ENCODE peak calls at places on chromosomes 3 and 15, in four cellular contexts. One of them, this sample, is unnamed.

GRCh38 chr3:186901135-186901734 is 29.1 kb upstream of the ST6GAL1 start:
- DNase-seq in esophagus squamous epithelium: no peak
- DNase-seq in HFFc6: no peak
- DNase-seq in endothelial cell of umbilical vein: peak
- DNase-seq in this sample: peak

GRCh38 chr3:32414527-32415202 is 23.0 kb downstream of the CMTM7 start:
- DNase-seq in esophagus squamous epithelium: no peak
- DNase-seq in HFFc6: no peak
- DNase-seq in endothelial cell of umbilical vein: peak
- DNase-seq in this sample: peak

GRCh38 chr3:152146461-152146860 is 122.3 kb upstream of the MBNL1 start:
- DNase-seq in HFFc6: no peak
- DNase-seq in endothelial cell of umbilical vein: no peak
- DNase-seq in esophagus squamous epithelium: no peak
- DNase-seq in this sample: no peak

GRCh38 chr3:45135959-45136358 is 10.2 kb downstream of the CDCP1 start:
- DNase-seq in HFFc6: no peak
- DNase-seq in esophagus squamous epithelium: no peak
- DNase-seq in endothelial cell of umbilical vein: no peak
- DNase-seq in this sample: no peak

GRCh38 chr3:100063929-100064461 is 50.3 kb downstream of the FILIP1L start:
- DNase-seq in esophagus squamous epithelium: no peak
- DNase-seq in endothelial cell of umbilical vein: no peak
- DNase-seq in HFFc6: peak
- DNase-seq in this sample: no peak

GRCh38 chr3:106010829-106011228 is 142.0 kb upstream of the CBLB start:
- DNase-seq in endothelial cell of umbilical vein: no peak
- DNase-seq in esophagus squamous epithelium: no peak
- DNase-seq in HFFc6: no peak
- DNase-seq in this sample: no peak

GRCh38 chr15:92902723-92903587 is 2.8 kb downstream of the CHD2 start:
- DNase-seq in endothelial cell of umbilical vein: peak
- DNase-seq in HFFc6: no peak
- DNase-seq in esophagus squamous epithelium: no peak
- DNase-seq in this sample: no peak

GRCh38 chr15:29139540-29140459 is 129.8 kb downstream of the NSMCE3 start:
- DNase-seq in esophagus squamous epithelium: no peak
- DNase-seq in endothelial cell of umbilical vein: peak
- DNase-seq in HFFc6: no peak
- DNase-seq in this sample: peak

GRCh38 chr3:148175215-148175614 is 522.5 kb upstream of the AGTR1 start:
- DNase-seq in HFFc6: no peak
- DNase-seq in esophagus squamous epithelium: no peak
- DNase-seq in endothelial cell of umbilical vein: no peak
- DNase-seq in this sample: no peak

GRCh38 chr3:86837871-86838270 is 153.1 kb downstream of the VGLL3 start:
- DNase-seq in HFFc6: no peak
- DNase-seq in esophagus squamous epithelium: no peak
- DNase-seq in endothelial cell of umbilical vein: no peak
- DNase-seq in this sample: no peak

GRCh38 chr15:48507416-48508065 is 138.0 kb downstream of the FBN1 start:
- DNase-seq in esophagus squamous epithelium: no peak
- DNase-seq in HFFc6: peak
- DNase-seq in endothelial cell of umbilical vein: peak
- DNase-seq in this sample: peak

GRCh38 chr3:161177996-161178395 is 43.1 kb upstream of the NMD3 start:
- DNase-seq in HFFc6: no peak
- DNase-seq in esophagus squamous epithelium: no peak
- DNase-seq in endothelial cell of umbilical vein: no peak
- DNase-seq in this sample: peak

GRCh38 chr15:83556754-83557153 is 97.2 kb upstream of the ADAMTSL3 start:
- DNase-seq in esophagus squamous epithelium: no peak
- DNase-seq in endothelial cell of umbilical vein: no peak
- DNase-seq in HFFc6: no peak
- DNase-seq in this sample: no peak

GRCh38 chr3:194165619-194166018 is 29.7 kb downstream of the HES1 start:
- DNase-seq in HFFc6: no peak
- DNase-seq in endothelial cell of umbilical vein: no peak
- DNase-seq in esophagus squamous epithelium: no peak
- DNase-seq in this sample: no peak

GRCh38 chr15:100291106-100291505 is 50.7 kb downstream of the ADAMTS17 start:
- DNase-seq in endothelial cell of umbilical vein: no peak
- DNase-seq in esophagus squamous epithelium: no peak
- DNase-seq in HFFc6: peak
- DNase-seq in this sample: no peak

GRCh38 chr3:69368129-69368741 is 17.7 kb downstream of the FRMD4B start:
- DNase-seq in endothelial cell of umbilical vein: peak
- DNase-seq in HFFc6: no peak
- DNase-seq in esophagus squamous epithelium: no peak
- DNase-seq in this sample: peak

GRCh38 chr3:125357032-125357658 is 18.0 kb downstream of the ZNF148 start:
- DNase-seq in esophagus squamous epithelium: no peak
- DNase-seq in HFFc6: no peak
- DNase-seq in endothelial cell of umbilical vein: peak
- DNase-seq in this sample: no peak

GRCh38 chr3:134267996-134268395 is 17.3 kb upstream of the RYK start:
- DNase-seq in esophagus squamous epithelium: no peak
- DNase-seq in HFFc6: no peak
- DNase-seq in endothelial cell of umbilical vein: no peak
- DNase-seq in this sample: no peak

GRCh38 chr3:160103397-160103796 is 114.8 kb downstream of the IL12A start:
- DNase-seq in esophagus squamous epithelium: no peak
- DNase-seq in endothelial cell of umbilical vein: no peak
- DNase-seq in HFFc6: no peak
- DNase-seq in this sample: no peak

GRCh38 chr3:53255775-53256703 is at the start of gene TKT:
- DNase-seq in esophagus squamous epithelium: peak
- DNase-seq in endothelial cell of umbilical vein: peak
- DNase-seq in HFFc6: peak
- DNase-seq in this sample: peak

GRCh38 chr3:183912895-183913579 is 28.4 kb upstream of the PARL start:
- DNase-seq in HFFc6: no peak
- DNase-seq in esophagus squamous epithelium: no peak
- DNase-seq in endothelial cell of umbilical vein: no peak
- DNase-seq in this sample: no peak

GRCh38 chr3:195868336-195868865 is 40.0 kb downstream of the TNK2 start:
- DNase-seq in endothelial cell of umbilical vein: no peak
- DNase-seq in esophagus squamous epithelium: no peak
- DNase-seq in HFFc6: no peak
- DNase-seq in this sample: no peak

GRCh38 chr3:186869253-186870235 is 27.0 kb downstream of the ADIPOQ start:
- DNase-seq in endothelial cell of umbilical vein: peak
- DNase-seq in HFFc6: peak
- DNase-seq in esophagus squamous epithelium: no peak
- DNase-seq in this sample: peak

GRCh38 chr3:144363856-144364255 is 392.2 kb downstream of the DIPK2A start:
- DNase-seq in endothelial cell of umbilical vein: no peak
- DNase-seq in HFFc6: no peak
- DNase-seq in esophagus squamous epithelium: no peak
- DNase-seq in this sample: no peak

GRCh38 chr3:71428841-71429609 is 154.5 kb downstream of the FOXP1 start:
- DNase-seq in endothelial cell of umbilical vein: peak
- DNase-seq in esophagus squamous epithelium: no peak
- DNase-seq in HFFc6: no peak
- DNase-seq in this sample: peak

GRCh38 chr3:126544596-126545281 is 14.0 kb downstream of the C3orf22 start:
- DNase-seq in esophagus squamous epithelium: no peak
- DNase-seq in HFFc6: no peak
- DNase-seq in endothelial cell of umbilical vein: no peak
- DNase-seq in this sample: no peak

GRCh38 chr15:93829115-93829849 is 402.1 kb upstream of the MCTP2 start:
- DNase-seq in endothelial cell of umbilical vein: no peak
- DNase-seq in HFFc6: no peak
- DNase-seq in esophagus squamous epithelium: no peak
- DNase-seq in this sample: no peak

GRCh38 chr3:25002052-25002451 is 426.0 kb upstream of the RARB start:
- DNase-seq in esophagus squamous epithelium: no peak
- DNase-seq in endothelial cell of umbilical vein: no peak
- DNase-seq in HFFc6: no peak
- DNase-seq in this sample: no peak

GRCh38 chr3:129892857-129893615 is 475 bp downstream of the TMCC1 start:
- DNase-seq in HFFc6: no peak
- DNase-seq in esophagus squamous epithelium: no peak
- DNase-seq in endothelial cell of umbilical vein: peak
- DNase-seq in this sample: no peak

GRCh38 chr3:143849854-143850549 is 1.7 kb upstream of the SLC9A9 start:
- DNase-seq in esophagus squamous epithelium: no peak
- DNase-seq in HFFc6: peak
- DNase-seq in endothelial cell of umbilical vein: peak
- DNase-seq in this sample: peak

GRCh38 chr3:22862111-22862510 is 341.0 kb upstream of the UBE2E2 start:
- DNase-seq in endothelial cell of umbilical vein: no peak
- DNase-seq in esophagus squamous epithelium: no peak
- DNase-seq in HFFc6: no peak
- DNase-seq in this sample: no peak

GRCh38 chr15:35166730-35167359 is 81.8 kb upstream of the NANOGP8 start:
- DNase-seq in esophagus squamous epithelium: no peak
- DNase-seq in endothelial cell of umbilical vein: no peak
- DNase-seq in HFFc6: no peak
- DNase-seq in this sample: no peak

GRCh38 chr3:399647-400046 is 203.1 kb downstream of the CHL1 start:
- DNase-seq in endothelial cell of umbilical vein: no peak
- DNase-seq in HFFc6: no peak
- DNase-seq in esophagus squamous epithelium: no peak
- DNase-seq in this sample: no peak